ENCODE peak calls at places on chromosomes 12 and 14, in eight cellular contexts. J is endothelial cell of umbilical vein, S is HCT116, T is HepG2, L is GM12878, V is SK-N-SH, A is K562, Y is H1. Z is an unnamed sample.

GRCh38 chr12:120693848-120694247 is 6.9 kb downstream of the MLEC start:
- DNase-seq in S (no peak), A (no peak), J (no peak), T (no peak), L (no peak), Y (no peak), V (no peak), Z (no peak)

GRCh38 chr14:54815531-54815930 is 87.1 kb downstream of the GCH1 start:
- DNase-seq in Y (no peak), J (no peak), L (no peak), T (no peak), S (no peak), V (no peak), A (no peak), Z (no peak)

GRCh38 chr14:104864267-104865068 is 600 bp upstream of the CEP170B start:
- DNase-seq in J (no peak), T (peak; percentile 85), L (no peak), V (no peak), A (peak; percentile 36), S (peak; percentile 33), Y (peak; percentile 73), Z (no peak)

GRCh38 chr14:61524211-61524806 is 171.0 kb upstream of the HIF1A start:
- DNase-seq in A (no peak), T (peak; percentile 84), V (no peak), Y (no peak), S (peak; percentile 71), L (no peak), J (peak; percentile 87), Z (no peak)

GRCh38 chr12:9064815-9065606 is 50.7 kb downstream of the A2M start:
- DNase-seq in V (peak; percentile 59), L (no peak), S (peak; percentile 71), A (no peak), Y (peak; percentile 53), T (peak; percentile 77), J (peak; percentile 52), Z (no peak)

GRCh38 chr14:65599375-65599774 is 186.8 kb downstream of the FUT8 start:
- DNase-seq in Y (no peak), A (no peak), S (no peak), T (no peak), J (peak; percentile 18), V (no peak), L (no peak), Z (no peak)

GRCh38 chr12:5260591-5261086 is 171.3 kb upstream of the NTF3 start:
- DNase-seq in J (no peak), T (no peak), A (no peak), V (no peak), Y (no peak), S (no peak), L (no peak), Z (no peak)

GRCh38 chr14:60645191-60645590 is 4.1 kb downstream of the SIX1 start:
- DNase-seq in V (no peak), Y (no peak), L (no peak), A (no peak), T (no peak), J (no peak), S (no peak), Z (no peak)

GRCh38 chr14:51869426-51870113 is 9.2 kb downstream of the GNG2 start:
- DNase-seq in S (no peak), L (no peak), Y (no peak), V (no peak), J (no peak), A (no peak), T (no peak), Z (no peak)

GRCh38 chr14:67951529-67952120 is 132.0 kb downstream of the RAD51B start:
- DNase-seq in V (no peak), Y (no peak), T (no peak), A (no peak), L (no peak), J (no peak), S (no peak), Z (no peak)

GRCh38 chr12:24902521-24903304 is 46.2 kb downstream of the BCAT1 start:
- DNase-seq in T (no peak), J (no peak), Y (no peak), V (no peak), S (no peak), L (no peak), A (no peak), Z (no peak)

GRCh38 chr14:77641534-77642341 is 25.3 kb upstream of the SPTLC2 start:
- DNase-seq in Y (no peak), J (peak; percentile 82), T (no peak), A (no peak), L (peak; percentile 16), V (no peak), S (no peak), Z (no peak)

GRCh38 chr14:70871001-70871400 is 36.3 kb upstream of the PCNX1 start:
- DNase-seq in L (no peak), T (no peak), Y (no peak), V (no peak), A (no peak), S (no peak), J (no peak), Z (no peak)

GRCh38 chr14:70873627-70874026 is 33.6 kb upstream of the PCNX1 start:
- DNase-seq in Y (no peak), T (peak; percentile 38), A (no peak), J (no peak), S (no peak), V (no peak), L (no peak), Z (no peak)

GRCh38 chr14:70872678-70873020 is 34.6 kb upstream of the PCNX1 start:
- DNase-seq in L (no peak), Y (no peak), A (no peak), T (no peak), V (no peak), S (no peak), J (no peak), Z (no peak)

DNA sequence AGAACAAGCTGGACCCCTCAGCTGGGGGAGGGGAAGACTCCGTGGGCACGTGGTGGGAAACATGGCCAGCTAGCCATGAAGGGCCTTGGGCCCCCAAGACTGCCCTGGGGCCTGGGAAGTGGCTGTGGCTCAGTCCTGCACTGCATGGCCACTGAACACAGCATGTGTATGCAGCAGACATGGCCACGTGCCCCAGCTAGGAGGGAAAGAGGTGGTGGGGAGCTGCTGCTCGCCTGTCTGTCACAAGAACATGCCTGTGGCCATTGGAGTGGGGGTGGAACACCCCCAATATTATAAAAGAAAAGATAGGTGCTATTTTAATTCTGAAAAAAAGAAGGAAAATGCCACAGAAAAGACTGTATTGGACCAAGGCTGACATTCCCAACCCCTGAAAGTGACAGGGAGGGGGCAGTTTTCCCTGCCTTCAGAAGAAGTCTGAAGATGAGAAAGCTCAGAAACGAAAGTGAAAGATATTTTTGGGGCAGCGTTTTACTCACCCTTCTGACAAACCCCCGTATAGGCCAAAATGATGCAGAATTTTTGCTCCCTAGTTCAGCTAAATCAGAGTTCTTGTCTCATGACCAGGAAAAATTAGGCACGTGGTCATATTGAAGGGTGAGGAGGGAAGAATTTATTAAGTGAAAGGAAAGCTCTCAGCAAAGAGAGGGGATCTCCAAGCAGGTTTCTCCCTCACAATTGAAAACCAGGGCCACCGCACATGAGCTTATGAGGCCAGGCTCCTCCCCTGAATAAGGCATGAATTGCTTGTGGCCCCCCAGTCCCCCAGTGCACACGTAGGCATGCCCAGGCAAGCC is 35.2 kb upstream of the PCNX1 start:
- DNase-seq in A (no peak), V (no peak), L (no peak), Y (no peak), T (no peak), J (no peak), S (no peak), Z (no peak)
- TF ChIP-seq POLR2AphosphoS5 in A (no peak), V (no peak), L (no peak), Y (no peak), T (no peak), J (no peak), S (no peak), Z (no peak)

GRCh38 chr14:100854435-100854834 is 28.5 kb downstream of the MEG3 start:
- DNase-seq in J (no peak), L (no peak), V (no peak), T (no peak), A (no peak), Y (no peak), S (no peak), Z (no peak)
- H3K9ac ChIP-seq in J (no peak overlapping the region), L (no peak overlapping the region), V (no peak overlapping the region), T (no peak overlapping the region), A (no peak overlapping the region), Y (no peak overlapping the region), S (no peak overlapping the region), Z (no peak overlapping the region)

GRCh38 chr12:55715169-55715764 is 579 bp upstream of the BLOC1S1 start:
- DNase-seq in Y (no peak), S (no peak), L (no peak), J (no peak), T (no peak), A (no peak), V (peak; percentile 45), Z (no peak)
- TF ChIP-seq POLR2AphosphoS5 in Y (no peak), S (no peak), L (no peak), J (no peak), T (no peak), A (no peak), V (no peak), Z (no peak)

GRCh38 chr14:73783107-73783727 is 68.4 kb upstream of the PTGR2 start:
- DNase-seq in S (no peak), T (peak; percentile 90), A (no peak), L (no peak), Y (no peak), V (no peak), J (no peak), Z (no peak)

GRCh38 chr14:73784065-73784987 is 67.3 kb upstream of the PTGR2 start:
- DNase-seq in S (no peak), V (no peak), L (no peak), Y (no peak), J (no peak), T (no peak), A (no peak), Z (no peak)

GRCh38 chr14:73780896-73781295 is 66.7 kb upstream of the PNMA1 start:
- DNase-seq in V (no peak), T (no peak), L (no peak), A (no peak), Y (no peak), J (no peak), S (no peak), Z (no peak)

GRCh38 chr14:73780391-73780790 is 66.2 kb upstream of the PNMA1 start:
- DNase-seq in S (no peak), A (no peak), L (no peak), Y (no peak), V (no peak), T (no peak), J (no peak), Z (no peak)

GRCh38 chr14:73782623-73783022 is 68.4 kb upstream of the PNMA1 start:
- DNase-seq in S (no peak), L (no peak), T (no peak), Y (no peak), V (no peak), J (no peak), A (no peak), Z (no peak)
- H3K9ac ChIP-seq in S (no peak overlapping the region), L (no peak overlapping the region), T (peak overlapping the region; percentile 96), Y (no peak overlapping the region), V (no peak overlapping the region), J (no peak overlapping the region), A (peak overlapping the region; percentile 44), Z (no peak overlapping the region)

GRCh38 chr12:21940972-21941521 is at the start of gene ABCC9:
- DNase-seq in L (no peak), A (no peak), T (no peak), V (peak; percentile 35), Y (no peak), J (peak; percentile 16), S (no peak), Z (no peak)
- TF ChIP-seq POLR2AphosphoS5 in L (no peak), A (no peak), T (no peak), V (no peak), Y (no peak), J (no peak), S (no peak), Z (no peak)

Z was measured in SK-N-MC.